ENCODE peak calls at places on chromosomes 12 and 14, in nine cellular contexts. T is AG10803, L is HCT116, H is lower lobe of right lung, E is fibroblast of lung, U is fibroblast of the aortic adventitia, G is heart right ventricle, K is A549, O is endothelial cell. J is an unnamed sample.

GRCh38 chr14:47227051-47227600 is 448.3 kb downstream of the MDGA2 start:
- DNase-seq in T (no peak), L (no peak), H (no peak), E (no peak), U (no peak), G (no peak), K (no peak), O (no peak), J (no peak)

GRCh38 chr12:65536876-65537661 is 258.6 kb downstream of the MSRB3 start:
- DNase-seq in T (peak), L (peak), H (no peak), E (peak), U (peak), G (no peak), K (peak), O (no peak), J (peak)

GRCh38 chr12:42090899-42091298 is 53.8 kb downstream of the GXYLT1 start:
- DNase-seq in T (peak), L (no peak), H (no peak), E (peak), U (peak), G (no peak), K (no peak), O (no peak), J (no peak)

GRCh38 chr12:30694971-30695326 is 720 bp downstream of the IPO8 start:
- DNase-seq in T (peak), L (peak), H (peak), E (peak), U (peak), G (peak), K (peak), O (peak), J (peak)

GRCh38 chr14:71645656-71646055 is 286.6 kb upstream of the RGS6 start:
- DNase-seq in T (peak), L (no peak), H (no peak), E (peak), U (peak), G (no peak), K (peak), O (no peak), J (no peak)

GRCh38 chr12:103716517-103717196 is 124.4 kb downstream of the NT5DC3 start:
- DNase-seq in T (no peak), L (no peak), H (no peak), E (no peak), U (no peak), G (no peak), K (no peak), O (no peak), J (no peak)

GRCh38 chr12:54030889-54031860 is 1.7 kb upstream of the HOXC5 start:
- DNase-seq in T (peak), L (no peak), H (no peak), E (peak), U (peak), G (no peak), K (no peak), O (no peak), J (no peak)

GRCh38 chr12:120599672-120600537 is 18.7 kb upstream of the POP5 start:
- DNase-seq in T (no peak), L (no peak), H (no peak), E (no peak), U (no peak), G (no peak), K (no peak), O (no peak), J (no peak)

GRCh38 chr12:52522346-52523011 is 2.3 kb upstream of the KRT5 start:
- DNase-seq in T (peak), L (peak), H (no peak), E (no peak), U (no peak), G (no peak), K (no peak), O (no peak), J (no peak)

GRCh38 chr12:16593546-16593945 is 12.4 kb downstream of the LMO3 start:
- DNase-seq in T (no peak), L (no peak), H (no peak), E (no peak), U (no peak), G (no peak), K (no peak), O (no peak), J (no peak)

GRCh38 chr12:51814311-51815088 is 34.0 kb downstream of the FIGNL2 start:
- DNase-seq in T (peak), L (no peak), H (peak), E (peak), U (peak), G (peak), K (peak), O (peak), J (peak)

GRCh38 chr14:20278414-20278813 is 27.3 kb downstream of the TTC5 start:
- DNase-seq in T (no peak), L (no peak), H (peak), E (peak), U (peak), G (peak), K (no peak), O (no peak), J (no peak)

GRCh38 chr12:4956968-4957367 is 47.3 kb downstream of the KCNA1 start:
- DNase-seq in T (no peak), L (no peak), H (no peak), E (no peak), U (no peak), G (no peak), K (no peak), O (no peak), J (no peak)

GRCh38 chr14:71834308-71835204 is 97.7 kb upstream of the RGS6 start:
- DNase-seq in T (no peak), L (no peak), H (no peak), E (no peak), U (no peak), G (no peak), K (no peak), O (no peak), J (no peak)

GRCh38 chr12:100187857-100188519 is 12.6 kb upstream of the ACTR6 start:
- DNase-seq in T (no peak), L (no peak), H (no peak), E (no peak), U (no peak), G (no peak), K (no peak), O (no peak), J (no peak)

GRCh38 chr14:23164250-23164649 is 19.2 kb downstream of the SLC7A8 start:
- DNase-seq in T (no peak), L (no peak), H (no peak), E (peak), U (peak), G (no peak), K (no peak), O (no peak), J (no peak)

GRCh38 chr12:45729233-45730115 is at the start of gene ARID2:
- DNase-seq in T (peak), L (peak), H (peak), E (peak), U (peak), G (peak), K (peak), O (peak), J (no peak)

GRCh38 chr12:102562836-102563425 is 82.6 kb upstream of the IGF1 start:
- DNase-seq in T (peak), L (no peak), H (no peak), E (no peak), U (no peak), G (no peak), K (no peak), O (peak), J (no peak)

GRCh38 chr12:71846322-71846940 is 6.9 kb downstream of the TBC1D15 start:
- DNase-seq in T (peak), L (peak), H (no peak), E (peak), U (peak), G (no peak), K (peak), O (no peak), J (no peak)

GRCh38 chr14:65600742-65601141 is 188.2 kb downstream of the FUT8 start:
- DNase-seq in T (no peak), L (no peak), H (no peak), E (no peak), U (peak), G (no peak), K (no peak), O (no peak), J (no peak)

GRCh38 chr12:104480826-104481457 is 24.2 kb downstream of the CHST11 start:
- DNase-seq in T (peak), L (peak), H (peak), E (peak), U (peak), G (peak), K (no peak), O (no peak), J (no peak)

GRCh38 chr14:103362780-103363179 is 22.4 kb upstream of the MARK3 start:
- DNase-seq in T (no peak), L (peak), H (no peak), E (peak), U (peak), G (no peak), K (peak), O (no peak), J (no peak)

GRCh38 chr12:96810057-96810456 is 97.0 kb upstream of the NEDD1 start:
- DNase-seq in T (no peak), L (no peak), H (no peak), E (no peak), U (no peak), G (no peak), K (peak), O (no peak), J (no peak)

GRCh38 chr12:70660620-70661219 is 23.5 kb upstream of the PTPRB start:
- DNase-seq in T (peak), L (peak), H (no peak), E (peak), U (peak), G (peak), K (peak), O (no peak), J (peak)

GRCh38 chr12:120117961-120118709 is 1.6 kb upstream of the RAB35 start:
- DNase-seq in T (peak), L (no peak), H (no peak), E (peak), U (peak), G (no peak), K (peak), O (no peak), J (no peak)

GRCh38 chr12:47767197-47767724 is 5.8 kb upstream of the SLC48A1 start:
- DNase-seq in T (peak), L (peak), H (peak), E (peak), U (peak), G (peak), K (peak), O (peak), J (no peak)

GRCh38 chr12:25997401-25997973 is 39.0 kb downstream of the RASSF8 start:
- DNase-seq in T (peak), L (peak), H (no peak), E (peak), U (peak), G (no peak), K (peak), O (no peak), J (peak)

GRCh38 chr14:72492196-72492595 is 401.7 kb downstream of the DPF3 start:
- DNase-seq in T (no peak), L (no peak), H (no peak), E (no peak), U (no peak), G (no peak), K (no peak), O (no peak), J (no peak)

GRCh38 chr12:124497658-124498057 is 69.8 kb downstream of the NCOR2 start:
- DNase-seq in T (peak), L (no peak), H (no peak), E (peak), U (peak), G (peak), K (no peak), O (no peak), J (no peak)

GRCh38 chr12:51156366-51156765 is 16.6 kb downstream of the TFCP2 start:
- DNase-seq in T (no peak), L (no peak), H (no peak), E (no peak), U (no peak), G (no peak), K (no peak), O (no peak), J (no peak)

GRCh38 chr12:45775964-45776363 is 46.5 kb downstream of the ARID2 start:
- DNase-seq in T (no peak), L (no peak), H (no peak), E (no peak), U (no peak), G (no peak), K (no peak), O (no peak), J (no peak)

GRCh38 chr12:80567391-80567790 is 123.4 kb downstream of the PTPRQ start:
- DNase-seq in T (peak), L (no peak), H (no peak), E (peak), U (peak), G (no peak), K (no peak), O (no peak), J (peak)

GRCh38 chr14:90547250-90547649 is 150.4 kb downstream of the CALM1 start:
- DNase-seq in T (no peak), L (no peak), H (peak), E (no peak), U (no peak), G (no peak), K (no peak), O (no peak), J (no peak)

GRCh38 chr14:79571361-79571760 is 639.9 kb downstream of the DIO2 start:
- DNase-seq in T (no peak), L (no peak), H (no peak), E (no peak), U (no peak), G (no peak), K (no peak), O (no peak), J (no peak)

GRCh38 chr12:6868211-6869048 is 1.1 kb downstream of the TPI1 start:
- DNase-seq in T (no peak), L (no peak), H (no peak), E (no peak), U (no peak), G (no peak), K (no peak), O (no peak), J (no peak)

GRCh38 chr12:107064243-107064642 is 29.1 kb downstream of the CRY1 start:
- DNase-seq in T (no peak), L (no peak), H (no peak), E (no peak), U (no peak), G (no peak), K (no peak), O (no peak), J (no peak)

GRCh38 chr12:105945935-105946334 is 192.8 kb downstream of the NUAK1 start:
- DNase-seq in T (peak), L (no peak), H (no peak), E (no peak), U (peak), G (no peak), K (no peak), O (no peak), J (no peak)

GRCh38 chr14:102419276-102419675 is 56.5 kb downstream of the TECPR2 start:
- DNase-seq in T (no peak), L (no peak), H (no peak), E (no peak), U (no peak), G (no peak), K (no peak), O (no peak), J (no peak)

GRCh38 chr12:573226-573625 is 90.0 kb downstream of the NINJ2 start:
- DNase-seq in T (no peak), L (no peak), H (no peak), E (no peak), U (no peak), G (no peak), K (no peak), O (no peak), J (no peak)

DNA sequence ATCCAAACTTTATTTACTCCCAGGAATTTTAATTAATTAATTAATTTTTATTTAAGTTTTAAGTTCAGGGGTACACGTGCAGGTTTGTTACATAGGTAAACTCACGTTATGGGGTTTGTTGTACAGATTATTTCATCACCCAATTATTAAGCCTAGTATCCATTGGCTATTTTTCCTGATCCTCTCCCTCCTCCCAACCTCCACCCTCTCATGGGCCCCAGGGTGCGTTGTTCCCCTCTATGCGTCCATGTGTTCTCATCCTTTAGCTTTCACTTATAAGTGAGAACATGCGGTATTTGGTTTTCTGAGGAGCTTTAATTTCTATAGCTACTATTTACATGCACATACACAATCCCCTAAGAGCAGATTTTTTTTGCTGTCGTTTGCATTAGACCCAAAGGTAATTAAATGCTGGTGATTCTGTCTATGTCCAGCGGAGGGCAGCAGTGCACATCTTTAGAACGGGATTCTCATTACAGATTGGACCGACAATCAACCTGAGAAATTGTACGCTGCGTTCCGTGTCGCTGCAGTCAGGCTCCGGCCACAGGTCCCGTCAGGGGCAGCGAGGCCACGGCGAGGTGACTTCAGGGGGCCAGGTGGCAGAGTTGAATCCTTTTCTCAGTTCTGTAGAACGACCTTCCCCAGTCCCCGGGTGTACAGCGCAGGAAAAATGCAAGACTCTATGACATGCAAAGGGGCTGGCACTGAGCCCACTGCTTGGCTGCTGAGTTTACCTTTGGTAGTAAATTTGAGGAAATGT is 11.6 kb downstream of the TMEM30B start:
- DNase-seq in T (peak), L (peak), H (peak), E (peak), U (peak), G (peak), K (peak), O (peak), J (no peak)
- TF ChIP-seq CTCF in T (peak), L (peak), H (peak), E (peak), U (peak), G (peak), K (peak), O (peak), J (peak)

GRCh38 chr14:95361373-95362179 is 41.9 kb upstream of the CLMN start:
- DNase-seq in T (no peak), L (peak), H (peak), E (peak), U (peak), G (peak), K (peak), O (peak), J (no peak)
- TF ChIP-seq CTCF in T (peak), L (peak), H (peak), E (peak), U (peak), G (peak), K (peak), O (peak), J (peak)

GRCh38 chr12:43112101-43112661 is 439.8 kb downstream of the ADAMTS20 start:
- DNase-seq in T (no peak), L (no peak), H (no peak), E (no peak), U (peak), G (no peak), K (no peak), O (no peak), J (no peak)

GRCh38 chr12:43113616-43114015 is 438.4 kb downstream of the ADAMTS20 start:
- DNase-seq in T (no peak), L (no peak), H (no peak), E (no peak), U (no peak), G (no peak), K (no peak), O (no peak), J (no peak)

GRCh38 chr12:43114316-43114715 is 437.7 kb downstream of the ADAMTS20 start:
- DNase-seq in T (no peak), L (no peak), H (no peak), E (no peak), U (no peak), G (no peak), K (no peak), O (no peak), J (no peak)

GRCh38 chr12:43111608-43112007 is 440.4 kb downstream of the ADAMTS20 start:
- DNase-seq in T (no peak), L (no peak), H (no peak), E (no peak), U (peak), G (no peak), K (no peak), O (no peak), J (peak)

DNA sequence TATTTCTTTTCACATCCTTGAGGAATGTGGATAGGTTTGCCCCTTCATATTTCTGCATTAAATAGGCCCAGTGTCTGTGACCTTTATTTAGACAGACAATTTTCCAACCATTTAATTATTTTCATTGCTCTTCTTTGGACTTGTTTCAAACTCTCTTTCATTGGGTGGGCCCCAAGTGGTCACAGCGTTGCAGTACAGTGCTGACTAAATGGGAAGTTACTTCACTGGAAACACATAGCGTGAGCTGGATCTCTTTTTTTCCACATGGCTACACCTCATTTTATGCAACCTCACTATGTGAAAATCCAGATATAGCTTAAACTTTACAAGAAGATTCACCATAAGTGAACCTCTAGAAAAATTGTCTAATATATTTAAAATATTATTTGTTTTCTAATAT is 438.9 kb downstream of the ADAMTS20 start:
- DNase-seq in T (peak), L (no peak), H (no peak), E (peak), U (peak), G (no peak), K (no peak), O (no peak), J (no peak)
- TF ChIP-seq CTCF in T (peak), L (no peak), H (no peak), E (peak), U (peak), G (no peak), K (no peak), O (no peak), J (no peak)

DNA sequence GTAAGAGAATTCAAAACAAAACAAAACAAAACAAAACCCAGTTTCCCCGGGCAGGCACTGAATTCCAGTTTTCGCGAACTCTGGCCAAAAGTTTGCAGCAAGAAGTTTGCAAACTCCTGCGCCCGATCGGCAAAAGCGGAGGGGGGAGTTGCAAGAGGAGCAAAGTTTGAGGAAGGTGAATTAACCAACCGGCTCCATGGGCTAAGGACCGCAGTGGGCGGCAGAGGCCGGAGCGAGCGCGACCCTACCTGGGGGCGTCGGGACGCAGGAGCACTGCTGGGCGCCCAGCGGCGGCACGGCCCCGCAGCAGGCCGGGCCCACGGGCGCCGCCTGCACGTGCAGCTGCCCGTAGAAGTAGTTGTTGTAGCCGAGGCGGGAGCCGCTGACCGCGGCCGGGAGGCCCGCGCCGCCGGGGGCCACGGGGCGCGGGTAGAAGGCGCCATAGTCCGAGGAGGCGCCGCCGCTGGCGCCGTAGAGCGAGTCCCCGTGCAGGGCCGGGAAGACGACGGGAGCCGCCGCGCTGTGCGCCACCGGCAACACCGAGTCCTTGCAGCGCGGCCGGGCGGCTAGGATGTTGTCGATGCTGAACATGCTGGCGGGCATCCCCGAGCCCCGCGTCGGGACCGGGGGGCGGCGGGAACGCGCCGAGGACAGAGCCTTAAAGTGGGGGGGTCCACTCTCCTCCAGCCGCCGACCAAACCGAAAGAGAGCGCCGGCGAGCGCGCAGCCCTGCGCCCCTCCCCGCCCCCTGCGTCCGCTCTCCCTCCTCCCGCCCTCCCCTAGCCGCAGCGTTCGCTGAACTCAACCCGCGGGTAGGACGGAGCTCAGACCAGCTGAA is at the start of gene GSC:
- DNase-seq in T (peak), L (no peak), H (no peak), E (no peak), U (peak), G (peak), K (peak), O (peak), J (no peak)
- TF ChIP-seq CTCF in T (no peak), L (no peak), H (no peak), E (no peak), U (no peak), G (no peak), K (no peak), O (no peak), J (no peak)

J was measured in retinal pigment epithelial cell.